ENCODE peak calls at places on chromosome 17, in nine cellular contexts. One of them, this sample, is unnamed.

GRCh38 chr17:50649042-50649908 is 14.6 kb downstream of the ABCC3 start:
- DNase-seq in AG09309: no peak
- DNase-seq in PC-3: peak
- DNase-seq in GM23248: no peak
- DNase-seq in testis: no peak
- DNase-seq in mucosa of gallbladder: no peak
- DNase-seq in cardiac fibroblast: no peak
- DNase-seq in naive B cell: no peak
- DNase-seq in esophagus muscularis mucosa: no peak
- DNase-seq in this sample: peak

GRCh38 chr17:34979650-34980352 is 511 bp upstream of the LIG3 start:
- DNase-seq in esophagus muscularis mucosa: no peak
- DNase-seq in AG09309: no peak
- DNase-seq in naive B cell: no peak
- DNase-seq in PC-3: no peak
- DNase-seq in GM23248: peak
- DNase-seq in mucosa of gallbladder: no peak
- DNase-seq in cardiac fibroblast: no peak
- DNase-seq in testis: no peak
- DNase-seq in this sample: no peak

GRCh38 chr17:65515959-65516948 is 45.2 kb downstream of the AXIN2 start:
- DNase-seq in mucosa of gallbladder: no peak
- DNase-seq in testis: no peak
- DNase-seq in PC-3: no peak
- DNase-seq in AG09309: no peak
- DNase-seq in GM23248: peak
- DNase-seq in esophagus muscularis mucosa: no peak
- DNase-seq in naive B cell: no peak
- DNase-seq in cardiac fibroblast: peak
- DNase-seq in this sample: no peak

GRCh38 chr17:73165616-73166404 is 1.0 kb downstream of the SSTR2 start:
- DNase-seq in AG09309: no peak
- DNase-seq in cardiac fibroblast: no peak
- DNase-seq in naive B cell: no peak
- DNase-seq in testis: no peak
- DNase-seq in mucosa of gallbladder: no peak
- DNase-seq in GM23248: peak
- DNase-seq in esophagus muscularis mucosa: no peak
- DNase-seq in PC-3: no peak
- DNase-seq in this sample: no peak

GRCh38 chr17:48642843-48643696 is 16.9 kb upstream of the HOXB9 start:
- DNase-seq in mucosa of gallbladder: no peak
- DNase-seq in cardiac fibroblast: no peak
- DNase-seq in GM23248: no peak
- DNase-seq in AG09309: no peak
- DNase-seq in naive B cell: no peak
- DNase-seq in esophagus muscularis mucosa: no peak
- DNase-seq in PC-3: no peak
- DNase-seq in testis: no peak
- DNase-seq in this sample: no peak

GRCh38 chr17:18159551-18160120 is 24.0 kb upstream of the ALKBH5 start:
- DNase-seq in mucosa of gallbladder: no peak
- DNase-seq in testis: no peak
- DNase-seq in cardiac fibroblast: no peak
- DNase-seq in AG09309: no peak
- DNase-seq in esophagus muscularis mucosa: no peak
- DNase-seq in naive B cell: no peak
- DNase-seq in PC-3: no peak
- DNase-seq in GM23248: peak
- DNase-seq in this sample: no peak

GRCh38 chr17:7238418-7239090 is 703 bp downstream of the PHF23 start:
- DNase-seq in PC-3: no peak
- DNase-seq in mucosa of gallbladder: no peak
- DNase-seq in AG09309: no peak
- DNase-seq in cardiac fibroblast: peak
- DNase-seq in naive B cell: no peak
- DNase-seq in esophagus muscularis mucosa: no peak
- DNase-seq in GM23248: peak
- DNase-seq in testis: no peak
- DNase-seq in this sample: peak

GRCh38 chr17:75615301-75615700 is 17.9 kb upstream of the SMIM5 start:
- DNase-seq in mucosa of gallbladder: no peak
- DNase-seq in GM23248: no peak
- DNase-seq in PC-3: no peak
- DNase-seq in AG09309: no peak
- DNase-seq in naive B cell: no peak
- DNase-seq in cardiac fibroblast: no peak
- DNase-seq in testis: no peak
- DNase-seq in esophagus muscularis mucosa: no peak
- DNase-seq in this sample: no peak